ENCODE peak calls at places on chromosomes 13 and 19, in five cellular contexts. H, L, F, W and U are unnamed samples.

GRCh38 chr19:16470541-16470910 is 1.2 kb downstream of the EPS15L1 start:
- DNase-seq in F (no peak), H (no peak), L (no peak), W (no peak), U (no peak)

GRCh38 chr19:48510421-48511268 is 990 bp downstream of the LMTK3 start:
- DNase-seq in W (peak), L (peak), F (peak), H (no peak), U (peak)

GRCh38 chr13:24842533-24843278 is 78.7 kb downstream of the RNF17 start:
- DNase-seq in W (no peak), F (no peak), L (no peak), H (no peak), U (no peak)

GRCh38 chr13:77184455-77184854 is 142.4 kb downstream of the MYCBP2 start:
- DNase-seq in H (no peak), F (no peak), L (peak), W (no peak), U (no peak)

GRCh38 chr13:20672772-20673171 is 30.7 kb upstream of the IL17D start:
- DNase-seq in W (no peak), F (no peak), H (no peak), L (no peak), U (no peak)

GRCh38 chr13:38686635-38687245 is at the start of gene FREM2:
- DNase-seq in H (peak), W (no peak), L (no peak), F (no peak), U (peak)

GRCh38 chr13:98305670-98306069 is 128.6 kb upstream of the RNF113B start:
- DNase-seq in F (no peak), L (no peak), W (no peak), H (no peak), U (no peak)

GRCh38 chr13:42873081-42873480 is 91.7 kb downstream of the FAM216B start:
- DNase-seq in W (no peak), L (no peak), F (no peak), H (no peak), U (no peak)

GRCh38 chr19:41373993-41374392 is 2.3 kb upstream of the TMEM91 start:
- DNase-seq in L (no peak), F (no peak), H (peak), W (no peak), U (no peak)